ENCODE peak calls at places on chromosomes 13 and 19, in four cellular contexts. One of them, this sample, is unnamed.

GRCh38 chr19:15154002-15154612 is 46.7 kb downstream of the NOTCH3 start:
- DNase-seq in fibroblast of lung: peak
- DNase-seq in GM23338: peak
- DNase-seq in OCI-LY7: peak
- DNase-seq in this sample: peak

GRCh38 chr19:10760268-10760944 is 42.5 kb downstream of the DNM2 start:
- DNase-seq in fibroblast of lung: no peak
- DNase-seq in GM23338: no peak
- DNase-seq in OCI-LY7: peak
- DNase-seq in this sample: peak

GRCh38 chr13:28239374-28239773 is 101.0 kb downstream of the PAN3 start:
- DNase-seq in fibroblast of lung: peak
- DNase-seq in GM23338: no peak
- DNase-seq in OCI-LY7: no peak
- DNase-seq in this sample: peak

GRCh38 chr19:17370026-17370587 is 7.0 kb downstream of the PLVAP start:
- DNase-seq in fibroblast of lung: peak
- DNase-seq in GM23338: no peak
- DNase-seq in OCI-LY7: peak
- DNase-seq in this sample: peak

GRCh38 chr19:9309974-9310446 is 372 bp upstream of the ZNF699 start:
- DNase-seq in fibroblast of lung: peak
- DNase-seq in GM23338: peak
- DNase-seq in OCI-LY7: peak
- DNase-seq in this sample: peak

GRCh38 chr19:17777840-17778620 is 16.9 kb upstream of the B3GNT3 start:
- DNase-seq in fibroblast of lung: no peak
- DNase-seq in GM23338: peak
- DNase-seq in OCI-LY7: peak
- DNase-seq in this sample: peak

GRCh38 chr19:29188289-29188688 is 24.7 kb downstream of the UQCRFS1 start:
- DNase-seq in fibroblast of lung: no peak
- DNase-seq in GM23338: no peak
- DNase-seq in OCI-LY7: no peak
- DNase-seq in this sample: no peak

GRCh38 chr19:11096210-11096841 is 7.1 kb downstream of the LDLR start:
- DNase-seq in fibroblast of lung: peak
- DNase-seq in GM23338: no peak
- DNase-seq in OCI-LY7: no peak
- DNase-seq in this sample: peak

GRCh38 chr19:47821460-47822020 is at the start of gene CRX:
- DNase-seq in fibroblast of lung: no peak
- DNase-seq in GM23338: no peak
- DNase-seq in OCI-LY7: no peak
- DNase-seq in this sample: no peak

GRCh38 chr13:26621731-26622401 is 64.4 kb downstream of the WASF3 start:
- DNase-seq in fibroblast of lung: no peak
- DNase-seq in GM23338: no peak
- DNase-seq in OCI-LY7: no peak
- DNase-seq in this sample: no peak

GRCh38 chr13:111917901-111918300 is 149.0 kb upstream of the SOX1 start:
- DNase-seq in fibroblast of lung: no peak
- DNase-seq in GM23338: no peak
- DNase-seq in OCI-LY7: no peak
- DNase-seq in this sample: no peak

DNA sequence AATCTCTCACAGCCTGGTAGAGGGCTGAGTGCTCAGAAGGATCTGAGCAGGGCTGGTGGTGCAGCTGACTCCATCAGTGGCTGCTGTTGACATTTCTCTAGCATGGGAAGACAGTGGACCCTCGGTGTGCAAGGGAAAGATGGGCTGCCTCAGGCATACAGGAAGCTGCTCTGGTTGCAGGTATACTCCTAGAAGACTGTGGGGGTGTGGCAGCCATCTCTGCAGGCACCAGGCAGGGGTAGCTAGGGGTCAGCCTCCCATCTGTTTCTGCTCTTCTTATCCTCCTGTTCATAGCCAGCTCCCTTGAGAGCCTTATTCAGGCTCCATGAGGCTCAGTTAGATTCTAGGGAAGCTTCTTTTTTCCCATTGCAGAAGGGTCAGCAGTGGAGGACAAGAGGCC is 475.5 kb downstream of the TSHZ3 start:
- DNase-seq in fibroblast of lung: no peak
- DNase-seq in GM23338: no peak
- DNase-seq in OCI-LY7: no peak
- DNase-seq in this sample: no peak
- H3K4me2 ChIP-seq in fibroblast of lung: no peak
- H3K4me2 ChIP-seq in GM23338: no peak
- H3K4me2 ChIP-seq in OCI-LY7: no peak
- H3K4me2 ChIP-seq in this sample: no peak

DNA sequence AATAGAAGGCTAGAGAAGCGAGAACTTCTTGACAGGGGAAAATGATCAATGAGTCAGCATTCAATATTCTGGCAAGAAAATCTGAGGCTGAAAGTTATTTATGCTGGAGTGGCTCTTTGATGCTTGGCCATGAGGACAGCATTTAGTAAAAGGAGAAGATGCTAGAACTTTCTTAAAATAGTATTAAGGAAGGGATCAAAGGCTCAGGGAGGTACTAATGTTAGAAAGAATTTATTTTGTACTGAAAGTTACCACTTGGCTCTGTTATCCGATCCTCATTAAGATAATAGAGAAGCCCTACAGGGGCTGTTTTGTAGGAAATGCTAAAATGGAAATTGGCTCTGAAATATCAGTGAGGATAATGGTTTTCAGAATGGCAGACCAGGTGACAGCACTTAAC is 1774.6 kb upstream of the PCDH20 start:
- DNase-seq in fibroblast of lung: no peak
- DNase-seq in GM23338: no peak
- DNase-seq in OCI-LY7: no peak
- DNase-seq in this sample: peak
- H3K4me2 ChIP-seq in fibroblast of lung: no peak
- H3K4me2 ChIP-seq in GM23338: no peak
- H3K4me2 ChIP-seq in OCI-LY7: no peak
- H3K4me2 ChIP-seq in this sample: no peak

DNA sequence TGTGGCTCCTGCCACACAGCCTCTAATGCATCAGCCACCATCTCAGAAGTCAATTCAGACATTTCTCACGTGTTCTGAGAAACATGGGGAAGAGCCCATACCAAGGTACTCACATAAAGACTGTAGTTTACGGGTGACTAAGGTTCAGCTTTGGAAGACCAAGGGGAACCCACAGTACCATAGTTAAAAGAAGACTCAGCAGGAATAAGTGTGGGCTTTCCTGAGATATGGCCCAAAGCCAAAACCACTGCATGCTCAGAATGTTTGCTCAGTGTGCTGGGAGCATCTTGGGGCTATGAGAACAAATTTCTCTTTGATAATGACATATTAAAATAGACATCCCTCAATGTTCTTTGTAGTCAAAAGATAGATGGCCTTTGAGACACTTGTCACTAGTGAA is 283.8 kb downstream of the DCT start:
- DNase-seq in fibroblast of lung: peak
- DNase-seq in GM23338: no peak
- DNase-seq in OCI-LY7: no peak
- DNase-seq in this sample: peak
- H3K4me2 ChIP-seq in fibroblast of lung: no peak
- H3K4me2 ChIP-seq in GM23338: no peak
- H3K4me2 ChIP-seq in OCI-LY7: no peak
- H3K4me2 ChIP-seq in this sample: peak

GRCh38 chr19:49363265-49364082 is at the start of gene DKKL1:
- DNase-seq in fibroblast of lung: peak
- DNase-seq in GM23338: peak
- DNase-seq in OCI-LY7: peak
- DNase-seq in this sample: peak
- H3K4me2 ChIP-seq in fibroblast of lung: peak
- H3K4me2 ChIP-seq in GM23338: peak
- H3K4me2 ChIP-seq in OCI-LY7: peak
- H3K4me2 ChIP-seq in this sample: peak

This sample was measured in GM23248.